ENCODE peak calls at places on chromosomes 3 and 15, in nine cellular contexts. One of them, this sample, is unnamed.

GRCh38 chr15:89211678-89212170 is 9.7 kb downstream of the RLBP1 start:
- DNase-seq in neural progenitor cell: no peak
- DNase-seq in GM13977: no peak
- DNase-seq in fibroblast of lung: no peak
- DNase-seq in cardiac fibroblast: no peak
- DNase-seq in body of pancreas: no peak
- DNase-seq in WTC11: no peak
- DNase-seq in progenitor cell of endocrine pancreas: no peak
- DNase-seq in suprapubic skin: no peak
- DNase-seq in this sample: no peak

GRCh38 chr3:78427303-78427702 is 1340.5 kb downstream of the ROBO1 start:
- DNase-seq in neural progenitor cell: no peak
- DNase-seq in GM13977: no peak
- DNase-seq in fibroblast of lung: peak
- DNase-seq in cardiac fibroblast: no peak
- DNase-seq in body of pancreas: no peak
- DNase-seq in WTC11: no peak
- DNase-seq in progenitor cell of endocrine pancreas: no peak
- DNase-seq in suprapubic skin: no peak
- DNase-seq in this sample: no peak

GRCh38 chr3:182596673-182597410 is 196.5 kb upstream of the ATP11B start:
- DNase-seq in neural progenitor cell: no peak
- DNase-seq in GM13977: no peak
- DNase-seq in fibroblast of lung: no peak
- DNase-seq in cardiac fibroblast: no peak
- DNase-seq in body of pancreas: no peak
- DNase-seq in WTC11: no peak
- DNase-seq in progenitor cell of endocrine pancreas: no peak
- DNase-seq in suprapubic skin: no peak
- DNase-seq in this sample: no peak

GRCh38 chr3:157865449-157865862 is 240.8 kb downstream of the SHOX2 start:
- DNase-seq in neural progenitor cell: peak
- DNase-seq in GM13977: peak
- DNase-seq in fibroblast of lung: no peak
- DNase-seq in cardiac fibroblast: peak
- DNase-seq in body of pancreas: peak
- DNase-seq in WTC11: peak
- DNase-seq in progenitor cell of endocrine pancreas: peak
- DNase-seq in suprapubic skin: no peak
- DNase-seq in this sample: no peak

GRCh38 chr15:66284276-66284675 is 9.1 kb upstream of the DIS3L start:
- DNase-seq in neural progenitor cell: no peak
- DNase-seq in GM13977: no peak
- DNase-seq in fibroblast of lung: no peak
- DNase-seq in cardiac fibroblast: no peak
- DNase-seq in body of pancreas: no peak
- DNase-seq in WTC11: no peak
- DNase-seq in progenitor cell of endocrine pancreas: no peak
- DNase-seq in suprapubic skin: no peak
- DNase-seq in this sample: no peak

GRCh38 chr3:99319961-99320360 is 318.4 kb upstream of the COL8A1 start:
- DNase-seq in neural progenitor cell: no peak
- DNase-seq in GM13977: no peak
- DNase-seq in fibroblast of lung: peak
- DNase-seq in cardiac fibroblast: peak
- DNase-seq in body of pancreas: no peak
- DNase-seq in WTC11: no peak
- DNase-seq in progenitor cell of endocrine pancreas: no peak
- DNase-seq in suprapubic skin: no peak
- DNase-seq in this sample: peak

GRCh38 chr3:187266691-187267090 is 24.8 kb downstream of the MASP1 start:
- DNase-seq in neural progenitor cell: no peak
- DNase-seq in GM13977: no peak
- DNase-seq in fibroblast of lung: no peak
- DNase-seq in cardiac fibroblast: no peak
- DNase-seq in body of pancreas: no peak
- DNase-seq in WTC11: no peak
- DNase-seq in progenitor cell of endocrine pancreas: no peak
- DNase-seq in suprapubic skin: no peak
- DNase-seq in this sample: no peak

GRCh38 chr15:72584006-72584405 is 70.5 kb upstream of the GOLGA6B start:
- DNase-seq in neural progenitor cell: peak
- DNase-seq in GM13977: no peak
- DNase-seq in fibroblast of lung: peak
- DNase-seq in cardiac fibroblast: no peak
- DNase-seq in body of pancreas: no peak
- DNase-seq in WTC11: no peak
- DNase-seq in progenitor cell of endocrine pancreas: no peak
- DNase-seq in suprapubic skin: no peak
- DNase-seq in this sample: no peak

GRCh38 chr3:143060906-143061305 is 58.7 kb upstream of the CHST2 start:
- DNase-seq in neural progenitor cell: no peak
- DNase-seq in GM13977: no peak
- DNase-seq in fibroblast of lung: no peak
- DNase-seq in cardiac fibroblast: no peak
- DNase-seq in body of pancreas: no peak
- DNase-seq in WTC11: no peak
- DNase-seq in progenitor cell of endocrine pancreas: no peak
- DNase-seq in suprapubic skin: no peak
- DNase-seq in this sample: no peak

GRCh38 chr3:168839692-168840091 is 744.0 kb upstream of the GOLIM4 start:
- DNase-seq in neural progenitor cell: no peak
- DNase-seq in GM13977: no peak
- DNase-seq in fibroblast of lung: no peak
- DNase-seq in cardiac fibroblast: no peak
- DNase-seq in body of pancreas: no peak
- DNase-seq in WTC11: no peak
- DNase-seq in progenitor cell of endocrine pancreas: no peak
- DNase-seq in suprapubic skin: no peak
- DNase-seq in this sample: no peak

GRCh38 chr3:118941236-118941635 is 93.4 kb downstream of the IGSF11 start:
- DNase-seq in neural progenitor cell: no peak
- DNase-seq in GM13977: no peak
- DNase-seq in fibroblast of lung: no peak
- DNase-seq in cardiac fibroblast: no peak
- DNase-seq in body of pancreas: no peak
- DNase-seq in WTC11: no peak
- DNase-seq in progenitor cell of endocrine pancreas: no peak
- DNase-seq in suprapubic skin: no peak
- DNase-seq in this sample: no peak

GRCh38 chr3:118943597-118943996 is 91.0 kb downstream of the IGSF11 start:
- DNase-seq in neural progenitor cell: no peak
- DNase-seq in GM13977: no peak
- DNase-seq in fibroblast of lung: no peak
- DNase-seq in cardiac fibroblast: no peak
- DNase-seq in body of pancreas: no peak
- DNase-seq in WTC11: no peak
- DNase-seq in progenitor cell of endocrine pancreas: no peak
- DNase-seq in suprapubic skin: no peak
- DNase-seq in this sample: no peak

GRCh38 chr3:118945834-118946233 is 88.8 kb downstream of the IGSF11 start:
- DNase-seq in neural progenitor cell: no peak
- DNase-seq in GM13977: no peak
- DNase-seq in fibroblast of lung: no peak
- DNase-seq in cardiac fibroblast: no peak
- DNase-seq in body of pancreas: no peak
- DNase-seq in WTC11: no peak
- DNase-seq in progenitor cell of endocrine pancreas: no peak
- DNase-seq in suprapubic skin: no peak
- DNase-seq in this sample: no peak

GRCh38 chr3:118942195-118942594 is 92.5 kb downstream of the IGSF11 start:
- DNase-seq in neural progenitor cell: no peak
- DNase-seq in GM13977: no peak
- DNase-seq in fibroblast of lung: no peak
- DNase-seq in cardiac fibroblast: no peak
- DNase-seq in body of pancreas: no peak
- DNase-seq in WTC11: no peak
- DNase-seq in progenitor cell of endocrine pancreas: no peak
- DNase-seq in suprapubic skin: no peak
- DNase-seq in this sample: no peak

DNA sequence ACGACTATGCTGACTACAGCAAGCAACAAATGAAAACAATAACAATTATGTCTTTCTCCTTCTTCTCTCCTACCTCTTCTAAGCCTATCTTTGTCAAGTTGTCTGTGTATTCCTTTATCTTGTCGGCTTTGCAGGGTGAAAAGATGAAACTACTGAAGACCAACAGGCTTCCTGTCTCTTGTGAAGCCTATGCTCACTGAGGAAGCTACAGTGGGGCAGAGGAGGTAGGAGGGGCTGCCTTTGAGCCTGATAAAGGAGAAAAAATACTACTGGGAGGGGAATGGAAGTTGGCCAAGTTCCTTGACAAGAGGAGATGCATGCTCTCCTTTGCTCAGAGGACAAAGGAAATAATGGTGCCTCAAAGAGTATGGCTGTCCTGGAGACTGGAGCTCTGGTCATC is 92.0 kb downstream of the IGSF11 start:
- DNase-seq in neural progenitor cell: no peak
- DNase-seq in GM13977: no peak
- DNase-seq in fibroblast of lung: no peak
- DNase-seq in cardiac fibroblast: no peak
- DNase-seq in body of pancreas: no peak
- DNase-seq in WTC11: no peak
- DNase-seq in progenitor cell of endocrine pancreas: no peak
- DNase-seq in suprapubic skin: no peak
- DNase-seq in this sample: no peak
- TF ChIP-seq CTCF in neural progenitor cell: no peak
- TF ChIP-seq CTCF in GM13977: no peak
- TF ChIP-seq CTCF in fibroblast of lung: no peak
- TF ChIP-seq CTCF in cardiac fibroblast: no peak
- TF ChIP-seq CTCF in body of pancreas: no peak
- TF ChIP-seq CTCF in WTC11: no peak
- TF ChIP-seq CTCF in progenitor cell of endocrine pancreas: no peak
- TF ChIP-seq CTCF in suprapubic skin: no peak
- TF ChIP-seq CTCF in this sample: no peak

GRCh38 chr15:92797168-92798052 is 102.7 kb upstream of the CHD2 start:
- DNase-seq in neural progenitor cell: peak
- DNase-seq in GM13977: peak
- DNase-seq in fibroblast of lung: peak
- DNase-seq in cardiac fibroblast: peak
- DNase-seq in body of pancreas: peak
- DNase-seq in WTC11: no peak
- DNase-seq in progenitor cell of endocrine pancreas: no peak
- DNase-seq in suprapubic skin: no peak
- DNase-seq in this sample: no peak
- TF ChIP-seq CTCF in neural progenitor cell: peak
- TF ChIP-seq CTCF in GM13977: peak
- TF ChIP-seq CTCF in fibroblast of lung: peak
- TF ChIP-seq CTCF in cardiac fibroblast: peak
- TF ChIP-seq CTCF in body of pancreas: peak
- TF ChIP-seq CTCF in WTC11: peak
- TF ChIP-seq CTCF in progenitor cell of endocrine pancreas: peak
- TF ChIP-seq CTCF in suprapubic skin: peak
- TF ChIP-seq CTCF in this sample: peak

GRCh38 chr15:58856090-58856489 is 77.4 kb downstream of the SLTM start:
- DNase-seq in neural progenitor cell: no peak
- DNase-seq in GM13977: no peak
- DNase-seq in fibroblast of lung: peak
- DNase-seq in cardiac fibroblast: peak
- DNase-seq in body of pancreas: no peak
- DNase-seq in WTC11: no peak
- DNase-seq in progenitor cell of endocrine pancreas: no peak
- DNase-seq in suprapubic skin: no peak
- DNase-seq in this sample: no peak

GRCh38 chr15:58854598-58854997 is 78.9 kb downstream of the SLTM start:
- DNase-seq in neural progenitor cell: no peak
- DNase-seq in GM13977: no peak
- DNase-seq in fibroblast of lung: peak
- DNase-seq in cardiac fibroblast: no peak
- DNase-seq in body of pancreas: no peak
- DNase-seq in WTC11: no peak
- DNase-seq in progenitor cell of endocrine pancreas: no peak
- DNase-seq in suprapubic skin: no peak
- DNase-seq in this sample: no peak

GRCh38 chr15:58852347-58852746 is 81.1 kb downstream of the SLTM start:
- DNase-seq in neural progenitor cell: no peak
- DNase-seq in GM13977: no peak
- DNase-seq in fibroblast of lung: no peak
- DNase-seq in cardiac fibroblast: peak
- DNase-seq in body of pancreas: no peak
- DNase-seq in WTC11: no peak
- DNase-seq in progenitor cell of endocrine pancreas: no peak
- DNase-seq in suprapubic skin: no peak
- DNase-seq in this sample: no peak
- TF ChIP-seq CTCF in neural progenitor cell: peak
- TF ChIP-seq CTCF in GM13977: no peak
- TF ChIP-seq CTCF in fibroblast of lung: peak
- TF ChIP-seq CTCF in cardiac fibroblast: no peak
- TF ChIP-seq CTCF in body of pancreas: no peak
- TF ChIP-seq CTCF in WTC11: no peak
- TF ChIP-seq CTCF in progenitor cell of endocrine pancreas: peak
- TF ChIP-seq CTCF in suprapubic skin: no peak
- TF ChIP-seq CTCF in this sample: no peak

DNA sequence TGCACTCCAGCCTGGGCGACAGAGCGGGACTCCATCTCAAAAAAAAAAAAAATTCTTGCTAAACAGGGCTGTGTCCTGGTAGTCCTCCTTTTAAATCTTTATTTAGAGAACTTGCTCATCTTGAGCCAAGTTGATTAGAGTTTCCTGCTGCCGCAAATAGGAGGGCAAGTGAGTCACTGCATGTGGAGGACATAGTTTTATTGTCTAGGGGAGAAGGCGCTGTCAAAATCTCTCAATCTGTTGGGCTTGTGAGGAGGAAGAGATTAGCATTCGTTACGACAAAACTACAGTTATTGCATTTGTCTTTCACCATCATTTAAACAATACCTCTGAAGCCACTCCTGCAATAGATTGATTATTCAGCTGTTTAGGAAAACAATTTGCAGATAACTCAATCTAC is 11.5 kb downstream of the MUC4 start:
- DNase-seq in neural progenitor cell: no peak
- DNase-seq in GM13977: no peak
- DNase-seq in fibroblast of lung: no peak
- DNase-seq in cardiac fibroblast: peak
- DNase-seq in body of pancreas: no peak
- DNase-seq in WTC11: no peak
- DNase-seq in progenitor cell of endocrine pancreas: no peak
- DNase-seq in suprapubic skin: no peak
- DNase-seq in this sample: no peak
- TF ChIP-seq CTCF in neural progenitor cell: no peak
- TF ChIP-seq CTCF in GM13977: no peak
- TF ChIP-seq CTCF in fibroblast of lung: no peak
- TF ChIP-seq CTCF in cardiac fibroblast: no peak
- TF ChIP-seq CTCF in body of pancreas: no peak
- TF ChIP-seq CTCF in WTC11: no peak
- TF ChIP-seq CTCF in progenitor cell of endocrine pancreas: no peak
- TF ChIP-seq CTCF in suprapubic skin: no peak
- TF ChIP-seq CTCF in this sample: no peak

GRCh38 chr3:22933051-22933450 is 270.1 kb upstream of the UBE2E2 start:
- DNase-seq in neural progenitor cell: no peak
- DNase-seq in GM13977: no peak
- DNase-seq in fibroblast of lung: no peak
- DNase-seq in cardiac fibroblast: no peak
- DNase-seq in body of pancreas: no peak
- DNase-seq in WTC11: no peak
- DNase-seq in progenitor cell of endocrine pancreas: no peak
- DNase-seq in suprapubic skin: no peak
- DNase-seq in this sample: no peak
- TF ChIP-seq CTCF in neural progenitor cell: peak
- TF ChIP-seq CTCF in GM13977: no peak
- TF ChIP-seq CTCF in fibroblast of lung: no peak
- TF ChIP-seq CTCF in cardiac fibroblast: no peak
- TF ChIP-seq CTCF in body of pancreas: no peak
- TF ChIP-seq CTCF in WTC11: no peak
- TF ChIP-seq CTCF in progenitor cell of endocrine pancreas: peak
- TF ChIP-seq CTCF in suprapubic skin: no peak
- TF ChIP-seq CTCF in this sample: no peak

This sample was measured in AG09319.